ENCODE peak calls at places on chromosomes 3 and 15, in eight cellular contexts. S is psoas muscle; N is A549; W is GM12878; Y is A673; Z is GM23248; E is CD8-positive, alpha-beta memory T cell; H is K562. C is an unnamed sample.

GRCh38 chr15:75112278-75112847 is 89.0 kb downstream of the PPCDC start:
- DNase-seq in N (peak), S (no peak), H (peak), E (no peak), Z (no peak), W (no peak), Y (no peak), C (no peak)

GRCh38 chr3:128297401-128298138 is 144.3 kb downstream of the EEFSEC start:
- DNase-seq in W (no peak), S (no peak), Z (peak), Y (peak), H (no peak), N (peak), E (no peak), C (no peak)

GRCh38 chr3:95312650-95313049 is 1249.8 kb downstream of the NSUN3 start:
- DNase-seq in H (no peak), W (no peak), Y (no peak), Z (no peak), N (no peak), E (no peak), S (no peak), C (no peak)

GRCh38 chr15:78951841-78952238 is 7.0 kb upstream of the CTSH start:
- DNase-seq in Y (no peak), N (peak), Z (no peak), E (no peak), S (no peak), H (no peak), W (no peak), C (no peak)

GRCh38 chr3:69193749-69194148 is 71.4 kb upstream of the LMOD3 start:
- DNase-seq in S (no peak), Y (no peak), Z (no peak), H (no peak), E (no peak), N (no peak), W (no peak), C (no peak)

GRCh38 chr3:106963446-106963845 is 413.8 kb upstream of the CCDC54 start:
- DNase-seq in E (no peak), N (no peak), H (no peak), Y (no peak), Z (peak), W (no peak), S (no peak), C (no peak)

GRCh38 chr3:187445352-187445751 is 77.2 kb downstream of the RTP4 start:
- DNase-seq in N (no peak), Z (no peak), S (no peak), W (no peak), E (no peak), H (no peak), Y (no peak), C (peak)

GRCh38 chr3:112815981-112816380 is 30.7 kb downstream of the CD200R1L start:
- DNase-seq in H (no peak), Y (no peak), Z (peak), W (no peak), E (no peak), S (no peak), N (no peak), C (no peak)

GRCh38 chr3:100634493-100635272 is 25.3 kb downstream of the ADGRG7 start:
- DNase-seq in S (no peak), Y (peak), N (peak), E (no peak), W (peak), Z (peak), H (peak), C (no peak)

GRCh38 chr3:16338124-16338523 is 73.1 kb downstream of the OXNAD1 start:
- DNase-seq in Z (no peak), Y (no peak), H (no peak), W (peak), S (no peak), E (peak), N (no peak), C (no peak)

GRCh38 chr3:120350431-120350941 is 1.3 kb upstream of the LRRC58 start:
- DNase-seq in N (peak), Z (peak), W (no peak), Y (peak), H (peak), E (no peak), S (no peak), C (no peak)

GRCh38 chr3:146493221-146493620 is 23.9 kb upstream of the PLSCR2 start:
- DNase-seq in H (no peak), N (no peak), W (no peak), S (no peak), Y (peak), E (no peak), Z (no peak), C (no peak)

DNA sequence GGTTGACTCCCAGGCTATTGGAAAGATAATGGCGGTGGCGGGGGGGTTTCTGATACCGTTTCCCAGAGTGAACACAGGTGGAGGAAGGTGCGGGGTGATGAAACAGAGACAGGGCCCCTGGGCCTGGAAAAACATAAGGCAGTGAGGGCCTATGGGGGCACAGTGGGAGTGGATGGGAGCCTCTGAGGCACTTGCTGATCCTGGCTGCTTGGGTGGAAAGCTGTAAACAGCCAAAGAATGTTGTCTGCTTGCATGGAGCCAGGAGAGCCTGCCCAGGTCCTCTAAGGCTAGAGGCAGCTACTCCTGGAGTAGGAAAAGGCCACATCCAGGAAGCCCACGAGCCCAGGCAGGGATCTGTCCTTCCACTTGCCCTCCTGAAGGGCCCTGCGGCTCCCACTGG is 3.0 kb upstream of the SEMA3B start:
- DNase-seq in E (no peak), S (no peak), N (no peak), Y (no peak), Z (no peak), H (no peak), W (no peak), C (no peak)
- H3K27ac ChIP-seq in E (no peak), S (peak), N (peak), Y (no peak), Z (no peak), H (no peak), W (no peak), C (peak)

GRCh38 chr3:38040400-38040799 is 1.4 kb downstream of the DLEC1 start:
- DNase-seq in Z (no peak), W (no peak), S (no peak), N (no peak), Y (no peak), H (no peak), E (no peak), C (no peak)
- H3K27ac ChIP-seq in Z (no peak), W (no peak), S (no peak), N (no peak), Y (no peak), H (no peak), E (no peak), C (no peak)

GRCh38 chr3:37707428-37708372 is 154.0 kb upstream of the CTDSPL start:
- DNase-seq in N (no peak), Y (no peak), E (no peak), S (peak), Z (no peak), W (no peak), H (no peak), C (no peak)

GRCh38 chr3:37711721-37712120 is 150.0 kb upstream of the CTDSPL start:
- DNase-seq in W (no peak), E (no peak), H (no peak), N (no peak), Y (no peak), Z (no peak), S (no peak), C (no peak)

GRCh38 chr3:37708789-37709188 is 152.9 kb upstream of the CTDSPL start:
- DNase-seq in E (no peak), N (no peak), S (no peak), Y (no peak), Z (no peak), W (no peak), H (no peak), C (no peak)

GRCh38 chr3:37712387-37712786 is 149.3 kb upstream of the CTDSPL start:
- DNase-seq in W (no peak), H (no peak), Y (no peak), N (no peak), E (no peak), S (no peak), Z (no peak), C (no peak)

DNA sequence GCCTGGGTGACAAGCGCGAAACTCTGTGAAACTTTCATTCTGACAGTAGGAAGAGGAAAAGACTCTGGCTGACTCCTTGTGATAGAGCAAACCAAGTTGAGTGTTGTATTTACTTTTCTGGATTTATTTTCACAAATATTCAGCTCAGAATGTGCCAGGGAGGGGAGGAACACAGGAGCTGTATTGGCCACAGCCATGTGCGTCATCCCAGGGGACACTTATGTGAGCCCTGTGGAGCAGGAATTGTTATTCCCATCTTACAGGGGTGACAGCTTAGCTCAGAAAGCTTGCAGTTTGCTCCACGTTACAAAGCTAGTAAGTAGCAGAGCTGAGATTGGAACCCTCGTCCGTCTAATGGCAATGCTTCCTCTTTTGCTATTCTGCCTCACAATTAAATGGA is 151.7 kb upstream of the CTDSPL start:
- DNase-seq in Y (no peak), S (no peak), W (no peak), E (no peak), Z (no peak), N (no peak), H (no peak), C (no peak)
- H3K27ac ChIP-seq in Y (no peak), S (no peak), W (no peak), E (no peak), Z (no peak), N (no peak), H (no peak), C (no peak)

GRCh38 chr3:195085356-195086130 is 185.4 kb downstream of the XXYLT1 start:
- DNase-seq in E (no peak), N (no peak), S (peak), H (no peak), Y (no peak), Z (no peak), W (no peak), C (no peak)

GRCh38 chr3:195086341-195086740 is 184.6 kb downstream of the XXYLT1 start:
- DNase-seq in H (no peak), S (no peak), Z (no peak), W (no peak), Y (no peak), E (no peak), N (no peak), C (no peak)

GRCh38 chr3:195084746-195085145 is 186.2 kb downstream of the XXYLT1 start:
- DNase-seq in N (no peak), Y (no peak), Z (no peak), H (no peak), E (no peak), S (no peak), W (no peak), C (no peak)

GRCh38 chr3:195087321-195087720 is 183.6 kb downstream of the XXYLT1 start:
- DNase-seq in Y (no peak), H (no peak), S (no peak), E (no peak), Z (no peak), N (no peak), W (no peak), C (no peak)

DNA sequence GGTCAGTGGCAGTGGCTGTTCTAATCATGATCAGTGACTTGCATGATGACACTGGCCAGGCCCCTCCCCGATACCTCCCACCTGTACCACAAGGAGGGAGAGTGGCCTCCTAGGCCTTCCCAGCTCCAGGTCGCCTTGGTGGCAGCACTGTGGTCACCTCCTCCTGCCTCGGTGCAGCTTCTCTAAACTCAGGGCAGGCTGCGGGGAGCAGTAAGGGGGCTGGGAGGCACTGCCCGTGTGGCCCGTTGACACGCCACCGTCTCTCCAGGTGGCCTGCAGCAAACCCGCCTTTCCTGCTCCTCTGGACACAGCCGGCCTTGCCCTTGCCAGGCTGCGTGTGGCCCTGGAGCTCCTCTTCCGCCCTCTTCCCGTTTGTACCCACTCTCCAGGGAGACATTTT is 184.1 kb downstream of the XXYLT1 start:
- DNase-seq in W (no peak), S (no peak), Y (no peak), E (no peak), H (no peak), Z (no peak), N (no peak), C (no peak)
- H3K27ac ChIP-seq in W (no peak), S (no peak), Y (no peak), E (no peak), H (no peak), Z (no peak), N (no peak), C (no peak)

GRCh38 chr15:52137432-52138357 is 25.1 kb upstream of the BCL2L10 start:
- DNase-seq in H (peak), W (no peak), Y (no peak), Z (no peak), S (no peak), E (no peak), N (no peak), C (no peak)

GRCh38 chr15:52143862-52144261 is 31.3 kb upstream of the BCL2L10 start:
- DNase-seq in Z (peak), H (peak), N (peak), S (no peak), W (no peak), Y (peak), E (no peak), C (no peak)

GRCh38 chr15:52144656-52145055 is 32.1 kb upstream of the BCL2L10 start:
- DNase-seq in H (no peak), W (no peak), N (peak), Z (peak), E (no peak), Y (peak), S (no peak), C (no peak)

GRCh38 chr15:52139599-52140462 is 27.3 kb upstream of the BCL2L10 start:
- DNase-seq in Y (peak), S (peak), Z (peak), N (peak), W (peak), E (peak), H (peak), C (peak)

GRCh38 chr15:52140646-52141045 is 28.1 kb upstream of the BCL2L10 start:
- DNase-seq in Y (no peak), Z (no peak), H (no peak), N (no peak), S (no peak), E (no peak), W (no peak), C (no peak)
- H3K27ac ChIP-seq in Y (peak), Z (no peak), H (no peak), N (peak), S (no peak), E (no peak), W (no peak), C (no peak)

DNA sequence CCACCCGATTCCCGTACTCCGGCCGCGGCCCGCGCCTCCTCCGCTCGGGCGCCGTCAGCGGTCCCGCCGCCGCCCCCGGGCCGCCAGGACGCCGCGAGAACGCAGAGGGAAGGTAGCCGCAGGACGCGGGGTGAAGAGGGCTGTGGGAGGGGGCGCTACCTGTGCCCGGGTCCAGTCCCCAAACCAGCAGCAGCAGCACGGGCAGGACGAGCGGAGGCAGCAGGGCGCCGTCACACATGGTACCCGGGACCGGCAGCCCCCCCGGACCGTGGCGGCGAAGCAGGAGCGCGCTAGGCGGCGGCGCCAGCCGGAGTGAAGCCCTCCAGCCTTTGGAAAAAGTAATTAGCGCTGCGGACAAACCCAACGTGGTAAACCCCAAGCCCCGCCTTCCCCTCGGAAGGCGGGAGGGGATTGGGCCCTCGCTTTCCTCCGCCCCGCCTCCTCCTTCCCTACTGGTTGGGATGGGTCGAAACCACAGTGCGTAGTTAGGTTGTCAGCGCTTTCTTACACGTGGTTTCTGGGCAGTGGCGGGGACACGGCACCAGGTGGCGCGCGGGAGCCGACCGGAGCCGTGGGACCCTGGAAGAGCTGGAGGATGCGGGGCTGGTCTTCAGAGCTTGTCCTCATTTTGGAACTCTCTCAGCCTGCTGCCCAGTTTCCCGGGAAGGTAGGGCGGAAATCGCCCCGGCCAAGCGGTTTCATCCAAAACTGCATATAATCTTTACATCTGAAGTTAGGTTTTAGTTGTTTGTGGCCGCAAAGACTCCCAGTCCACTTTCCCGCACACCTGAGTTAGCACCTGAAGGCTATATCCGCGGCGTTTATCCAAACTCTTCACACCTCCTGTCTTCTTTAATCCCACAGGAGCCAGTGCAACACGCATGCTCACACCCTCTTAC is at the start of gene ADAMTS17:
- DNase-seq in Z (peak), N (peak), S (peak), H (peak), E (peak), W (peak), Y (peak), C (peak)
- H3K27ac ChIP-seq in Z (no peak), N (peak), S (peak), H (no peak), E (peak), W (no peak), Y (no peak), C (no peak)

DNA sequence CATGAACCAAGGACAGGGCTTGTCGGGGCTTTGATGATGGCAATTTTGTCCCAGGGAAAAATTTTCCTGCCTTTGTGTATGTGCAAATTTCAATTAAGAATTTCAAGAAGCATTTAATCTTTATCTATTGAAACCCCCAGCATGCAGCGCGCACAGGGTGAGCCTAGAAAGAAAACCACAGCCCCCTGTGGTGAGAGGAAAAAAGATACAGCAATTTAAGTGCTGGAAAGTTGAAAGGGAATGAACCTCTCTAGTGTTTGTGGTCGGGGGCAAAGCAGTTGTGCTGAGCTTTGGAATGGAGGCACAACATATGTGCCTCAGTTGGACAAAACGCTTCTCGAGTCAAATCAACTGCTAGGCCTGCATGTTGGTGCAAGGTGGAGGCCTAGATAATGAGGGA is 111.8 kb upstream of the C15orf61 start:
- DNase-seq in W (no peak), N (no peak), Y (peak), S (no peak), E (no peak), H (peak), Z (no peak), C (no peak)
- H3K27ac ChIP-seq in W (no peak), N (no peak), Y (no peak), S (no peak), E (no peak), H (peak), Z (no peak), C (no peak)

DNA sequence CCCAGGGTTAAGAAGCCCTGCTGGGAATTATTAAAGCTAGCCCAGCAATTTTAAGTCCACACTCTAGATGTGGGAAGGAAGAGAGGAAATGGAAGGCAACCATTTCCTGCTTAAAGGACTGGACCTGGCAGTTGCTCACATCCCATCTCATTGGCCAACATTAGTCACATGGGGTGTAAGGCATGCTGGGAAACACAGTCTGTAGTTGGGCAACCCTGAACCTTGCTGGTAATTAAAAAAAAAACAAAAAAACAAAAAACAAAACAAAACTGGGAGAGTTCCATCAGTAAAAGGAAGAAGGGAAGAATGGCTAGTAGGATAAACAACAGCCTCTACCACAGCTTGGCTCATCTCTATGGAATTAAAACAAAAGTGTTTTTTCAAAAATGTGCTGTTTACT is 136.0 kb downstream of the VGLL4 start:
- DNase-seq in Y (peak), N (peak), S (no peak), H (peak), Z (no peak), E (no peak), W (no peak), C (no peak)
- H3K27ac ChIP-seq in Y (no peak), N (no peak), S (peak), H (no peak), Z (no peak), E (no peak), W (no peak), C (no peak)

GRCh38 chr3:142596726-142597088 is 514 bp downstream of the PLS1 start:
- DNase-seq in W (no peak), E (no peak), N (no peak), H (peak), Z (no peak), S (no peak), Y (no peak), C (no peak)
- H3K27ac ChIP-seq in W (no peak), E (peak), N (peak), H (peak), Z (no peak), S (no peak), Y (no peak), C (no peak)